ENCODE peak calls at places on chromosome 5, in eight cellular contexts. One of them, this sample, is unnamed.

GRCh38 chr5:78647838-78648358 is 674 bp downstream of the LHFPL2 start:
- DNase-seq in iPS-NIHi11: no peak
- DNase-seq in breast epithelium: peak
- DNase-seq in ureter: peak
- DNase-seq in anterior cingulate cortex: peak
- DNase-seq in M059J: peak
- DNase-seq in nucleus accumbens: peak
- DNase-seq in stimulated activated naive B cell treated with anti-CD40 and anti-IgM and Interleukin-4, amounts not matched to agents 10 μg/mL and 1 μg/mL and 100 μg/mL, for 72 hours: no peak
- DNase-seq in this sample: no peak

GRCh38 chr5:129820-130219 is 37.9 kb downstream of the PLEKHG4B start:
- DNase-seq in iPS-NIHi11: no peak
- DNase-seq in breast epithelium: no peak
- DNase-seq in ureter: no peak
- DNase-seq in anterior cingulate cortex: no peak
- DNase-seq in M059J: peak
- DNase-seq in nucleus accumbens: no peak
- DNase-seq in stimulated activated naive B cell treated with anti-CD40 and anti-IgM and Interleukin-4, amounts not matched to agents 10 μg/mL and 1 μg/mL and 100 μg/mL, for 72 hours: no peak
- DNase-seq in this sample: no peak

GRCh38 chr5:154465169-154465568 is 12.9 kb downstream of the HAND1 start:
- DNase-seq in iPS-NIHi11: no peak
- DNase-seq in breast epithelium: no peak
- DNase-seq in ureter: no peak
- DNase-seq in anterior cingulate cortex: no peak
- DNase-seq in M059J: peak
- DNase-seq in nucleus accumbens: no peak
- DNase-seq in stimulated activated naive B cell treated with anti-CD40 and anti-IgM and Interleukin-4, amounts not matched to agents 10 μg/mL and 1 μg/mL and 100 μg/mL, for 72 hours: no peak
- DNase-seq in this sample: no peak

GRCh38 chr5:77569409-77569808 is 69.1 kb downstream of the OTP start:
- DNase-seq in iPS-NIHi11: no peak
- DNase-seq in breast epithelium: no peak
- DNase-seq in ureter: no peak
- DNase-seq in anterior cingulate cortex: no peak
- DNase-seq in M059J: no peak
- DNase-seq in nucleus accumbens: no peak
- DNase-seq in stimulated activated naive B cell treated with anti-CD40 and anti-IgM and Interleukin-4, amounts not matched to agents 10 μg/mL and 1 μg/mL and 100 μg/mL, for 72 hours: no peak
- DNase-seq in this sample: no peak

GRCh38 chr5:95285406-95285761 is 490 bp upstream of the MCTP1 start:
- DNase-seq in iPS-NIHi11: no peak
- DNase-seq in breast epithelium: no peak
- DNase-seq in ureter: no peak
- DNase-seq in anterior cingulate cortex: no peak
- DNase-seq in M059J: peak
- DNase-seq in nucleus accumbens: no peak
- DNase-seq in stimulated activated naive B cell treated with anti-CD40 and anti-IgM and Interleukin-4, amounts not matched to agents 10 μg/mL and 1 μg/mL and 100 μg/mL, for 72 hours: no peak
- DNase-seq in this sample: no peak

GRCh38 chr5:33010851-33011250 is 299.7 kb downstream of the NPR3 start:
- DNase-seq in iPS-NIHi11: no peak
- DNase-seq in breast epithelium: no peak
- DNase-seq in ureter: no peak
- DNase-seq in anterior cingulate cortex: no peak
- DNase-seq in M059J: peak
- DNase-seq in nucleus accumbens: no peak
- DNase-seq in stimulated activated naive B cell treated with anti-CD40 and anti-IgM and Interleukin-4, amounts not matched to agents 10 μg/mL and 1 μg/mL and 100 μg/mL, for 72 hours: no peak
- DNase-seq in this sample: no peak

GRCh38 chr5:39424751-39425524 is at the start of gene DAB2:
- DNase-seq in iPS-NIHi11: peak
- DNase-seq in breast epithelium: peak
- DNase-seq in ureter: peak
- DNase-seq in anterior cingulate cortex: peak
- DNase-seq in M059J: peak
- DNase-seq in nucleus accumbens: peak
- DNase-seq in stimulated activated naive B cell treated with anti-CD40 and anti-IgM and Interleukin-4, amounts not matched to agents 10 μg/mL and 1 μg/mL and 100 μg/mL, for 72 hours: no peak
- DNase-seq in this sample: no peak

GRCh38 chr5:81852277-81853004 is 101.5 kb upstream of the SSBP2 start:
- DNase-seq in iPS-NIHi11: peak
- DNase-seq in breast epithelium: no peak
- DNase-seq in ureter: no peak
- DNase-seq in anterior cingulate cortex: peak
- DNase-seq in M059J: peak
- DNase-seq in nucleus accumbens: no peak
- DNase-seq in stimulated activated naive B cell treated with anti-CD40 and anti-IgM and Interleukin-4, amounts not matched to agents 10 μg/mL and 1 μg/mL and 100 μg/mL, for 72 hours: no peak
- DNase-seq in this sample: no peak

GRCh38 chr5:150789943-150790611 is 11.5 kb downstream of the SMIM3 start:
- DNase-seq in iPS-NIHi11: peak
- DNase-seq in breast epithelium: peak
- DNase-seq in ureter: peak
- DNase-seq in anterior cingulate cortex: no peak
- DNase-seq in M059J: peak
- DNase-seq in nucleus accumbens: no peak
- DNase-seq in stimulated activated naive B cell treated with anti-CD40 and anti-IgM and Interleukin-4, amounts not matched to agents 10 μg/mL and 1 μg/mL and 100 μg/mL, for 72 hours: peak
- DNase-seq in this sample: no peak

GRCh38 chr5:96750110-96750822 is 57.5 kb downstream of the ERAP1 start:
- DNase-seq in iPS-NIHi11: no peak
- DNase-seq in breast epithelium: no peak
- DNase-seq in ureter: no peak
- DNase-seq in anterior cingulate cortex: no peak
- DNase-seq in M059J: no peak
- DNase-seq in nucleus accumbens: no peak
- DNase-seq in stimulated activated naive B cell treated with anti-CD40 and anti-IgM and Interleukin-4, amounts not matched to agents 10 μg/mL and 1 μg/mL and 100 μg/mL, for 72 hours: no peak
- DNase-seq in this sample: no peak

GRCh38 chr5:36704131-36704530 is 97.7 kb downstream of the SLC1A3 start:
- DNase-seq in iPS-NIHi11: no peak
- DNase-seq in breast epithelium: no peak
- DNase-seq in ureter: no peak
- DNase-seq in anterior cingulate cortex: no peak
- DNase-seq in M059J: no peak
- DNase-seq in nucleus accumbens: no peak
- DNase-seq in stimulated activated naive B cell treated with anti-CD40 and anti-IgM and Interleukin-4, amounts not matched to agents 10 μg/mL and 1 μg/mL and 100 μg/mL, for 72 hours: no peak
- DNase-seq in this sample: no peak

GRCh38 chr5:66849803-66850202 is 253.6 kb downstream of the MAST4 start:
- DNase-seq in iPS-NIHi11: no peak
- DNase-seq in breast epithelium: no peak
- DNase-seq in ureter: no peak
- DNase-seq in anterior cingulate cortex: no peak
- DNase-seq in M059J: peak
- DNase-seq in nucleus accumbens: no peak
- DNase-seq in stimulated activated naive B cell treated with anti-CD40 and anti-IgM and Interleukin-4, amounts not matched to agents 10 μg/mL and 1 μg/mL and 100 μg/mL, for 72 hours: no peak
- DNase-seq in this sample: no peak

GRCh38 chr5:180126716-180127681 is 55.4 kb upstream of the RNF130 start:
- DNase-seq in iPS-NIHi11: peak
- DNase-seq in breast epithelium: peak
- DNase-seq in ureter: no peak
- DNase-seq in anterior cingulate cortex: no peak
- DNase-seq in M059J: no peak
- DNase-seq in nucleus accumbens: no peak
- DNase-seq in stimulated activated naive B cell treated with anti-CD40 and anti-IgM and Interleukin-4, amounts not matched to agents 10 μg/mL and 1 μg/mL and 100 μg/mL, for 72 hours: peak
- DNase-seq in this sample: peak

GRCh38 chr5:14057289-14057688 is 85.9 kb upstream of the TRIO start:
- DNase-seq in iPS-NIHi11: no peak
- DNase-seq in breast epithelium: no peak
- DNase-seq in ureter: no peak
- DNase-seq in anterior cingulate cortex: no peak
- DNase-seq in M059J: no peak
- DNase-seq in nucleus accumbens: no peak
- DNase-seq in stimulated activated naive B cell treated with anti-CD40 and anti-IgM and Interleukin-4, amounts not matched to agents 10 μg/mL and 1 μg/mL and 100 μg/mL, for 72 hours: no peak
- DNase-seq in this sample: no peak

GRCh38 chr5:121285861-121286527 is 565.7 kb upstream of the FTMT start:
- DNase-seq in iPS-NIHi11: no peak
- DNase-seq in breast epithelium: no peak
- DNase-seq in ureter: no peak
- DNase-seq in anterior cingulate cortex: no peak
- DNase-seq in M059J: no peak
- DNase-seq in nucleus accumbens: no peak
- DNase-seq in stimulated activated naive B cell treated with anti-CD40 and anti-IgM and Interleukin-4, amounts not matched to agents 10 μg/mL and 1 μg/mL and 100 μg/mL, for 72 hours: no peak
- DNase-seq in this sample: no peak

GRCh38 chr5:179146277-179146676 is 86.1 kb downstream of the ZNF354C start:
- DNase-seq in iPS-NIHi11: no peak
- DNase-seq in breast epithelium: no peak
- DNase-seq in ureter: no peak
- DNase-seq in anterior cingulate cortex: no peak
- DNase-seq in M059J: peak
- DNase-seq in nucleus accumbens: no peak
- DNase-seq in stimulated activated naive B cell treated with anti-CD40 and anti-IgM and Interleukin-4, amounts not matched to agents 10 μg/mL and 1 μg/mL and 100 μg/mL, for 72 hours: no peak
- DNase-seq in this sample: no peak

GRCh38 chr5:159451197-159452052 is 121.1 kb upstream of the IL12B start:
- DNase-seq in iPS-NIHi11: no peak
- DNase-seq in breast epithelium: no peak
- DNase-seq in ureter: peak
- DNase-seq in anterior cingulate cortex: no peak
- DNase-seq in M059J: peak
- DNase-seq in nucleus accumbens: no peak
- DNase-seq in stimulated activated naive B cell treated with anti-CD40 and anti-IgM and Interleukin-4, amounts not matched to agents 10 μg/mL and 1 μg/mL and 100 μg/mL, for 72 hours: no peak
- DNase-seq in this sample: no peak

GRCh38 chr5:154107729-154108128 is 69.0 kb downstream of the MFAP3 start:
- DNase-seq in iPS-NIHi11: peak
- DNase-seq in breast epithelium: no peak
- DNase-seq in ureter: no peak
- DNase-seq in anterior cingulate cortex: no peak
- DNase-seq in M059J: no peak
- DNase-seq in nucleus accumbens: no peak
- DNase-seq in stimulated activated naive B cell treated with anti-CD40 and anti-IgM and Interleukin-4, amounts not matched to agents 10 μg/mL and 1 μg/mL and 100 μg/mL, for 72 hours: no peak
- DNase-seq in this sample: no peak

GRCh38 chr5:54930736-54931135 is 54.7 kb downstream of the ESM1 start:
- DNase-seq in iPS-NIHi11: no peak
- DNase-seq in breast epithelium: no peak
- DNase-seq in ureter: no peak
- DNase-seq in anterior cingulate cortex: no peak
- DNase-seq in M059J: no peak
- DNase-seq in nucleus accumbens: no peak
- DNase-seq in stimulated activated naive B cell treated with anti-CD40 and anti-IgM and Interleukin-4, amounts not matched to agents 10 μg/mL and 1 μg/mL and 100 μg/mL, for 72 hours: no peak
- DNase-seq in this sample: no peak

GRCh38 chr5:17990168-17990567 is 355.9 kb downstream of the TAF11L14 start:
- DNase-seq in iPS-NIHi11: no peak
- DNase-seq in breast epithelium: no peak
- DNase-seq in ureter: no peak
- DNase-seq in anterior cingulate cortex: no peak
- DNase-seq in M059J: no peak
- DNase-seq in nucleus accumbens: no peak
- DNase-seq in stimulated activated naive B cell treated with anti-CD40 and anti-IgM and Interleukin-4, amounts not matched to agents 10 μg/mL and 1 μg/mL and 100 μg/mL, for 72 hours: no peak
- DNase-seq in this sample: no peak

GRCh38 chr5:144203750-144204596 is 33.3 kb downstream of the KCTD16 start:
- DNase-seq in iPS-NIHi11: peak
- DNase-seq in breast epithelium: no peak
- DNase-seq in ureter: peak
- DNase-seq in anterior cingulate cortex: no peak
- DNase-seq in M059J: peak
- DNase-seq in nucleus accumbens: no peak
- DNase-seq in stimulated activated naive B cell treated with anti-CD40 and anti-IgM and Interleukin-4, amounts not matched to agents 10 μg/mL and 1 μg/mL and 100 μg/mL, for 72 hours: no peak
- DNase-seq in this sample: no peak

GRCh38 chr5:126443374-126443851 is 20.2 kb downstream of the GRAMD2B start:
- DNase-seq in iPS-NIHi11: no peak
- DNase-seq in breast epithelium: no peak
- DNase-seq in ureter: no peak
- DNase-seq in anterior cingulate cortex: no peak
- DNase-seq in M059J: no peak
- DNase-seq in nucleus accumbens: no peak
- DNase-seq in stimulated activated naive B cell treated with anti-CD40 and anti-IgM and Interleukin-4, amounts not matched to agents 10 μg/mL and 1 μg/mL and 100 μg/mL, for 72 hours: peak
- DNase-seq in this sample: no peak

GRCh38 chr5:44875661-44876250 is 67.0 kb downstream of the MRPS30 start:
- DNase-seq in iPS-NIHi11: no peak
- DNase-seq in breast epithelium: no peak
- DNase-seq in ureter: no peak
- DNase-seq in anterior cingulate cortex: no peak
- DNase-seq in M059J: peak
- DNase-seq in nucleus accumbens: no peak
- DNase-seq in stimulated activated naive B cell treated with anti-CD40 and anti-IgM and Interleukin-4, amounts not matched to agents 10 μg/mL and 1 μg/mL and 100 μg/mL, for 72 hours: no peak
- DNase-seq in this sample: peak

GRCh38 chr5:16812911-16813310 is 123.2 kb downstream of the MYO10 start:
- DNase-seq in iPS-NIHi11: no peak
- DNase-seq in breast epithelium: peak
- DNase-seq in ureter: no peak
- DNase-seq in anterior cingulate cortex: no peak
- DNase-seq in M059J: peak
- DNase-seq in nucleus accumbens: no peak
- DNase-seq in stimulated activated naive B cell treated with anti-CD40 and anti-IgM and Interleukin-4, amounts not matched to agents 10 μg/mL and 1 μg/mL and 100 μg/mL, for 72 hours: no peak
- DNase-seq in this sample: no peak

GRCh38 chr5:168286386-168286785 is 5.1 kb upstream of the WWC1 start:
- DNase-seq in iPS-NIHi11: peak
- DNase-seq in breast epithelium: no peak
- DNase-seq in ureter: no peak
- DNase-seq in anterior cingulate cortex: peak
- DNase-seq in M059J: no peak
- DNase-seq in nucleus accumbens: peak
- DNase-seq in stimulated activated naive B cell treated with anti-CD40 and anti-IgM and Interleukin-4, amounts not matched to agents 10 μg/mL and 1 μg/mL and 100 μg/mL, for 72 hours: no peak
- DNase-seq in this sample: no peak

GRCh38 chr5:1006656-1007071 is 1.9 kb upstream of the NKD2 start:
- DNase-seq in iPS-NIHi11: no peak
- DNase-seq in breast epithelium: peak
- DNase-seq in ureter: no peak
- DNase-seq in anterior cingulate cortex: no peak
- DNase-seq in M059J: no peak
- DNase-seq in nucleus accumbens: no peak
- DNase-seq in stimulated activated naive B cell treated with anti-CD40 and anti-IgM and Interleukin-4, amounts not matched to agents 10 μg/mL and 1 μg/mL and 100 μg/mL, for 72 hours: no peak
- DNase-seq in this sample: no peak

GRCh38 chr5:59039003-59039295 is 456.1 kb downstream of the RAB3C start:
- DNase-seq in iPS-NIHi11: peak
- DNase-seq in breast epithelium: no peak
- DNase-seq in ureter: no peak
- DNase-seq in anterior cingulate cortex: no peak
- DNase-seq in M059J: no peak
- DNase-seq in nucleus accumbens: no peak
- DNase-seq in stimulated activated naive B cell treated with anti-CD40 and anti-IgM and Interleukin-4, amounts not matched to agents 10 μg/mL and 1 μg/mL and 100 μg/mL, for 72 hours: no peak
- DNase-seq in this sample: no peak

GRCh38 chr5:30846171-30846570 is 347.3 kb upstream of the CDH6 start:
- DNase-seq in iPS-NIHi11: no peak
- DNase-seq in breast epithelium: no peak
- DNase-seq in ureter: no peak
- DNase-seq in anterior cingulate cortex: no peak
- DNase-seq in M059J: no peak
- DNase-seq in nucleus accumbens: no peak
- DNase-seq in stimulated activated naive B cell treated with anti-CD40 and anti-IgM and Interleukin-4, amounts not matched to agents 10 μg/mL and 1 μg/mL and 100 μg/mL, for 72 hours: no peak
- DNase-seq in this sample: no peak

GRCh38 chr5:40683351-40683750 is 3.6 kb downstream of the PTGER4 start:
- DNase-seq in iPS-NIHi11: no peak
- DNase-seq in breast epithelium: no peak
- DNase-seq in ureter: no peak
- DNase-seq in anterior cingulate cortex: no peak
- DNase-seq in M059J: no peak
- DNase-seq in nucleus accumbens: no peak
- DNase-seq in stimulated activated naive B cell treated with anti-CD40 and anti-IgM and Interleukin-4, amounts not matched to agents 10 μg/mL and 1 μg/mL and 100 μg/mL, for 72 hours: no peak
- DNase-seq in this sample: no peak

GRCh38 chr5:168356592-168356991 is 65.1 kb downstream of the WWC1 start:
- DNase-seq in iPS-NIHi11: no peak
- DNase-seq in breast epithelium: no peak
- DNase-seq in ureter: no peak
- DNase-seq in anterior cingulate cortex: no peak
- DNase-seq in M059J: no peak
- DNase-seq in nucleus accumbens: no peak
- DNase-seq in stimulated activated naive B cell treated with anti-CD40 and anti-IgM and Interleukin-4, amounts not matched to agents 10 μg/mL and 1 μg/mL and 100 μg/mL, for 72 hours: no peak
- DNase-seq in this sample: no peak